ENCODE peak calls at places on chromosomes 3 and 15, in seven cellular contexts. P is right cardiac atrium; Z is colonic mucosa; A is ovary; D is substantia nigra; J is CD4-positive, CD25-positive, alpha-beta regulatory T cell; V is right atrium auricular region. B is an unnamed sample.

GRCh38 chr3:102059145-102059943 is 210.0 kb downstream of the NFKBIZ start:
- DNase-seq in P (no peak), Z (no peak), A (no peak), D (no peak), J (no peak), V (no peak), B (no peak)

GRCh38 chr15:28120359-28120640 is 21.2 kb upstream of the OCA2 start:
- DNase-seq in P (no peak), Z (no peak), A (no peak), D (no peak), J (no peak), V (no peak), B (no peak)

GRCh38 chr3:172582712-172583111 is 59.5 kb upstream of the TNFSF10 start:
- DNase-seq in P (no peak), Z (no peak), A (no peak), D (no peak), J (no peak), V (no peak), B (peak; percentile 74)

GRCh38 chr3:12931273-12931905 is 90.0 kb upstream of the RPL32 start:
- DNase-seq in P (no peak), Z (no peak), A (no peak), D (no peak), J (no peak), V (no peak), B (no peak)

GRCh38 chr15:39642011-39642640 is 61.2 kb downstream of the THBS1 start:
- DNase-seq in P (no peak), Z (no peak), A (no peak), D (no peak), J (no peak), V (no peak), B (peak; percentile 66)

GRCh38 chr3:71304684-71305083 is 278.8 kb downstream of the FOXP1 start:
- DNase-seq in P (peak; percentile 22), Z (no peak), A (peak; percentile 32), D (peak; percentile 1), J (no peak), V (no peak), B (no peak)

GRCh38 chr15:61521961-61522360 is 292.9 kb upstream of the RORA start:
- DNase-seq in P (no peak), Z (no peak), A (no peak), D (no peak), J (no peak), V (no peak), B (no peak)

GRCh38 chr3:167738037-167738436 is 2.5 kb downstream of the SERPINI1 start:
- DNase-seq in P (no peak), Z (no peak), A (no peak), D (no peak), J (no peak), V (no peak), B (no peak)

GRCh38 chr3:128201158-128201755 is 48.0 kb downstream of the EEFSEC start:
- DNase-seq in P (no peak), Z (no peak), A (no peak), D (no peak), J (no peak), V (no peak), B (no peak)

GRCh38 chr3:97189835-97190234 is 375.4 kb downstream of the EPHA6 start:
- DNase-seq in P (no peak), Z (no peak), A (no peak), D (no peak), J (no peak), V (no peak), B (no peak)

GRCh38 chr3:174441588-174442316 is 417.4 kb upstream of the NAALADL2 start:
- DNase-seq in P (no peak), Z (no peak), A (no peak), D (no peak), J (no peak), V (no peak), B (no peak)

GRCh38 chr15:95043933-95044313 is 812.6 kb downstream of the MCTP2 start:
- DNase-seq in P (no peak), Z (no peak), A (no peak), D (no peak), J (no peak), V (no peak), B (no peak)

GRCh38 chr3:100024520-100025303 is 89.6 kb downstream of the FILIP1L start:
- DNase-seq in P (no peak), Z (no peak), A (peak; percentile 27), D (no peak), J (no peak), V (no peak), B (no peak)

GRCh38 chr3:100020876-100021644 is 93.2 kb downstream of the FILIP1L start:
- DNase-seq in P (no peak), Z (no peak), A (peak; percentile 28), D (no peak), J (no peak), V (no peak), B (no peak)

GRCh38 chr3:100022506-100022905 is 91.8 kb downstream of the FILIP1L start:
- DNase-seq in P (no peak), Z (no peak), A (no peak), D (no peak), J (no peak), V (no peak), B (no peak)

GRCh38 chr3:100023150-100023549 is 91.2 kb downstream of the FILIP1L start:
- DNase-seq in P (no peak), Z (no peak), A (no peak), D (no peak), J (no peak), V (no peak), B (no peak)

DNA sequence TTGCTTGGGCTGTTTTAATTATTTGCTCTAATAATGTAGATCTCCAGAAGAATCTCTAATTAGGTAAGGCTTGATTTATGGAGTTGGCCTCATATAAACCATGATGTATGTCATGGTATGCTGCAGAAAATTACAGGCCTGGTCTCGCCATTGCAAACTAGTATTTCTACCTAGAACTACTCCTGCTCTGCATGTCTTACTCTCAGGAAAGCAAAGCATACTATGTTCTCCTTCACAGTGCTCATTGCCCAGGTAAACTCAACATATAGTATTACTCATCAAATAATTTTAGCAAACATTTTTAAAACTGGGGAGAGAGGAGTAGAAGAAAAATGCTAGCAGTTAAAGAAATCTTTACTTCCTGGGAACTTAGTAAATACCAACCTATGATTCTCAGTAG is 90.7 kb downstream of the FILIP1L start:
- DNase-seq in P (no peak), Z (no peak), A (no peak), D (no peak), J (no peak), V (no peak), B (no peak)
- H3K27ac ChIP-seq in P (no peak overlapping the region), Z (no peak overlapping the region), A (peak overlapping the region; percentile 77), D (no peak overlapping the region), J (no peak overlapping the region), V (peak overlapping the region; percentile 73), B (peak overlapping the region; percentile 66)

GRCh38 chr3:121913305-121913704 is 19.1 kb downstream of the SLC15A2 start:
- DNase-seq in P (no peak), Z (no peak), A (no peak), D (no peak), J (no peak), V (no peak), B (no peak)

GRCh38 chr3:121916189-121916588 is 22.0 kb downstream of the SLC15A2 start:
- DNase-seq in P (no peak), Z (no peak), A (no peak), D (no peak), J (no peak), V (no peak), B (no peak)

GRCh38 chr3:121918779-121919483 is 24.7 kb downstream of the SLC15A2 start:
- DNase-seq in P (no peak), Z (no peak), A (no peak), D (no peak), J (no peak), V (no peak), B (peak; percentile 91)

DNA sequence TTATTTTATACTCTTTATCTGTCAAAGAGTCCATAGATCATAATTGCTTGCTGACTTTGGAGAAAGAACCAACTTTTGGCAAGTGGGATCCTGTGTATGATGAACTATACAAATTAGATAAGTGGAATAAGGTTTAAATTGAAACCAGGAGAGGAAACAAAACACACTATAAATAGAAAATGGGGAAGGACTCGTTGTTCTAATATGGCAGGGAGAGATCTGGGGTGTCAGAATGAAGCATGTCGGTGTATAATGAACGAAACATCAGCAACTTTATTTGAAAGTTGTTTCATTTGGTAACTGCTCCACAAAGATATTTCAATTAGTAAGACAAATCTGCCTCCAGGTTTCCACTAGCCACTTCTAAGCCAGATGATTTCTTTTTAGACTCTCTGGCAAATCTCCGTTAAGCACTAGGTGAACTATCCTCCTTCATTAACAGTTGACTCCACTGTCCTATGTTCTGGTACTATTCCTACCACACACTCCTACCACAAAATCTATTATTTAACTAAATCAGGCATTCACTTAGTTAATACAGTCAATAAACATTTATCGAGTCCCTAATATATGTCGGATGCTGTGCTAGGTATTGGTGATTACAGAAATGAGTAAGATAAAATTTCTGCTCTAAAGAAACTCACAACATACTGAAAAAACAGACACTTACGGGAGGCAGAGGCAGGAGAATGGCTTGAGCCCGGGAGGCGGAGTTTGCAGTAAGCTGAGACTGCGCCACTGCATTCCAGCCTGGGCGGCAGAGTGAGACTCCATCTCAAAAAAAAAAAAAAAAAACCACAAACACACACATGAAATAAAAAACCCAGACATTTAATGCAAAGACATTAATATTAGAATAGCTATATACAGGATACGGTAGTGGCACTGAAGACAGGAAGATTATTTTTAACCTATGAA is 20.1 kb downstream of the SLC15A2 start:
- DNase-seq in P (no peak), Z (no peak), A (no peak), D (no peak), J (no peak), V (no peak), B (no peak)
- H3K27ac ChIP-seq in P (no peak overlapping the region), Z (no peak overlapping the region), A (no peak overlapping the region), D (peak overlapping the region; percentile 51), J (no peak overlapping the region), V (no peak overlapping the region), B (no peak overlapping the region)

DNA sequence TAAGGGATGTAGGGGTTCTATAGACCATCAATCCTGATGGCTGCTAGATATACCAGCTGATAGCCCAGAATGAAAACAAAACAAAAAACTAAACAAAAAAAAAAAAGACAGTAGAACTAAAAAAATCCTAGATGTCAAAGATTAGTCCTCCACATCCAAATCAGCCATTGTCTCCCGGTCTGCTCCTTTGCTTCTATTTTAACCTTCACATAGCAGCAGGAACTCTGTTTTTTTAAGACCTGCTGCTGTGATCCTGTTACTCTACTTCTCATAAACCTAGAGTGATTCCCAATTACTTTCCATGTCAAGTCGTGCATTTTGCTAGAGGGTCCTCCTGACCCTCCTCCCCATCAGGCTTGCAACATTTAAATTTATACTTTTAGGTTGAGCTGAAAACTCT is 2.5 kb downstream of the IFT122 start:
- DNase-seq in P (no peak), Z (no peak), A (no peak), D (no peak), J (no peak), V (no peak), B (no peak)
- H3K27ac ChIP-seq in P (peak overlapping the region; percentile 57), Z (no peak overlapping the region), A (peak overlapping the region; percentile 59), D (no peak overlapping the region), J (peak overlapping the region; percentile 92), V (peak overlapping the region; percentile 92), B (no peak overlapping the region)

DNA sequence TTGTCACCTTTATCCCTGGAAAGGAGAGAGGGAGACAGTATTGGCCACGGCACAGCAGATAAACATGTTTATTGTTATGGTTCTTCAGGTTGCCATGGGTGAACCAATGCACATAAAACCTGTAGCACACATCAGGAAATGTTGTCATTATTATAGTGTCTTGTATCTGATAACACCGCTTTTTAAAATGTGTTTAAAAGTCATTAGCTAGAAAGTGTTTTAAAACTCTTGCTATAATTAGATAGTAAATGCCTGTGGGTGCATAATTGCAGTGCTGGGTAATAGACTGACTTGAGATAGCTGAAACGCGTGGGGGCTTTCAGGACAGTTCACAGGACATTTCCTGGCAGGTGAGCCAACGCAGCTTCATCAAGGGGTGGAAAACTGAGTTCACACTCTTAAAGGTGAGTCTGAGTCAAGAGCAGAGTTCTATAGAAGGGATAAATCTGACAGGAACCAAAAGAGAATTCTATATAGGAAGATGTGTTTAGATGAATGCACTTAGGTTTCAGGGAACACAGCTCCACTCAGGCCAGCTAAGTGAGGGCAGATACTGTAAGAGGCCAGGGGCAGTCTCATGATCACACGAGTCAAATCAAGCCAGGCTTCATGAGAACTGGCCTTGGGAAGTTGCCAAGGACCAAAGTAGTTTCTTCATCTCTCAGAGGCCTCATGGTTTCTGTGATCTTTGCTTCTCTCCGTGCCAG is 35.6 kb upstream of the PPP4R2 start:
- DNase-seq in P (peak; percentile 57), Z (peak; percentile 38), A (no peak), D (no peak), J (no peak), V (peak; percentile 79), B (no peak)
- H3K27ac ChIP-seq in P (peak overlapping the region; percentile 63), Z (peak overlapping the region; percentile 17), A (peak overlapping the region; percentile 10), D (peak overlapping the region; percentile 28), J (peak overlapping the region; percentile 75), V (peak overlapping the region; percentile 89), B (no peak overlapping the region)

B was measured in epithelial cell of prostate.